ENCODE peak calls at places on chromosome 14, in eight cellular contexts. One of them, this sample, is unnamed.

GRCh38 chr14:62428429-62429203 is 616.6 kb downstream of the KCNH5 start:
- DNase-seq in psoas muscle: no peak
- DNase-seq in A549: no peak
- DNase-seq in cardiac fibroblast: peak; percentile 10
- DNase-seq in heart left ventricle: no peak
- DNase-seq in RWPE1: peak; percentile 38
- DNase-seq in glutamatergic neuron: no peak
- DNase-seq in NB4: no peak
- DNase-seq in this sample: no peak

GRCh38 chr14:32211068-32211404 is 8.0 kb upstream of the RNU6-8 start:
- DNase-seq in psoas muscle: no peak
- DNase-seq in A549: no peak
- DNase-seq in cardiac fibroblast: no peak
- DNase-seq in heart left ventricle: no peak
- DNase-seq in RWPE1: no peak
- DNase-seq in glutamatergic neuron: no peak
- DNase-seq in NB4: no peak
- DNase-seq in this sample: no peak

GRCh38 chr14:30786701-30787100 is 87.7 kb upstream of the COCH start:
- DNase-seq in psoas muscle: no peak
- DNase-seq in A549: no peak
- DNase-seq in cardiac fibroblast: no peak
- DNase-seq in heart left ventricle: no peak
- DNase-seq in RWPE1: no peak
- DNase-seq in glutamatergic neuron: no peak
- DNase-seq in NB4: no peak
- DNase-seq in this sample: no peak

GRCh38 chr14:102591372-102591943 is 991 bp upstream of the RCOR1 start:
- DNase-seq in psoas muscle: peak; percentile 37
- DNase-seq in A549: peak; percentile 40
- DNase-seq in cardiac fibroblast: peak; percentile 48
- DNase-seq in heart left ventricle: peak; percentile 64
- DNase-seq in RWPE1: no peak
- DNase-seq in glutamatergic neuron: peak; percentile 53
- DNase-seq in NB4: no peak
- DNase-seq in this sample: peak; percentile 32

GRCh38 chr14:100376751-100377171 is 53.6 kb downstream of the SLC25A47 start:
- DNase-seq in psoas muscle: no peak
- DNase-seq in A549: peak; percentile 61
- DNase-seq in cardiac fibroblast: peak; percentile 46
- DNase-seq in heart left ventricle: no peak
- DNase-seq in RWPE1: peak; percentile 45
- DNase-seq in glutamatergic neuron: no peak
- DNase-seq in NB4: peak; percentile 25
- DNase-seq in this sample: no peak

GRCh38 chr14:63342381-63342780 is 23.6 kb upstream of the GPHB5 start:
- DNase-seq in psoas muscle: no peak
- DNase-seq in A549: peak; percentile 23
- DNase-seq in cardiac fibroblast: peak; percentile 15
- DNase-seq in heart left ventricle: no peak
- DNase-seq in RWPE1: no peak
- DNase-seq in glutamatergic neuron: no peak
- DNase-seq in NB4: no peak
- DNase-seq in this sample: no peak

GRCh38 chr14:22333408-22334274 is 255.4 kb downstream of the DAD1 start:
- DNase-seq in psoas muscle: no peak
- DNase-seq in A549: peak; percentile 88
- DNase-seq in cardiac fibroblast: peak; percentile 39
- DNase-seq in heart left ventricle: no peak
- DNase-seq in RWPE1: peak; percentile 57
- DNase-seq in glutamatergic neuron: no peak
- DNase-seq in NB4: peak; percentile 32
- DNase-seq in this sample: peak; percentile 57

GRCh38 chr14:74314576-74314975 is 11.8 kb upstream of the ABCD4 start:
- DNase-seq in psoas muscle: no peak
- DNase-seq in A549: no peak
- DNase-seq in cardiac fibroblast: no peak
- DNase-seq in heart left ventricle: no peak
- DNase-seq in RWPE1: no peak
- DNase-seq in glutamatergic neuron: no peak
- DNase-seq in NB4: no peak
- DNase-seq in this sample: no peak

GRCh38 chr14:51520087-51520486 is 131.6 kb upstream of the FRMD6 start:
- DNase-seq in psoas muscle: no peak
- DNase-seq in A549: no peak
- DNase-seq in cardiac fibroblast: no peak
- DNase-seq in heart left ventricle: no peak
- DNase-seq in RWPE1: no peak
- DNase-seq in glutamatergic neuron: no peak
- DNase-seq in NB4: no peak
- DNase-seq in this sample: no peak

GRCh38 chr14:34361504-34362011 is 100.5 kb downstream of the SPTSSA start:
- DNase-seq in psoas muscle: no peak
- DNase-seq in A549: no peak
- DNase-seq in cardiac fibroblast: peak; percentile 69
- DNase-seq in heart left ventricle: no peak
- DNase-seq in RWPE1: no peak
- DNase-seq in glutamatergic neuron: no peak
- DNase-seq in NB4: no peak
- DNase-seq in this sample: no peak

GRCh38 chr14:96602186-96602585 is 100.0 kb downstream of the PAPOLA start:
- DNase-seq in psoas muscle: no peak
- DNase-seq in A549: no peak
- DNase-seq in cardiac fibroblast: no peak
- DNase-seq in heart left ventricle: no peak
- DNase-seq in RWPE1: no peak
- DNase-seq in glutamatergic neuron: no peak
- DNase-seq in NB4: no peak
- DNase-seq in this sample: no peak

GRCh38 chr14:99481745-99482099 is 513 bp downstream of the CCNK start:
- DNase-seq in psoas muscle: no peak
- DNase-seq in A549: peak; percentile 39
- DNase-seq in cardiac fibroblast: peak; percentile 43
- DNase-seq in heart left ventricle: no peak
- DNase-seq in RWPE1: peak; percentile 27
- DNase-seq in glutamatergic neuron: no peak
- DNase-seq in NB4: peak; percentile 49
- DNase-seq in this sample: no peak

GRCh38 chr14:63951025-63951424 is 98.2 kb downstream of the SYNE2 start:
- DNase-seq in psoas muscle: no peak
- DNase-seq in A549: no peak
- DNase-seq in cardiac fibroblast: no peak
- DNase-seq in heart left ventricle: no peak
- DNase-seq in RWPE1: no peak
- DNase-seq in glutamatergic neuron: no peak
- DNase-seq in NB4: no peak
- DNase-seq in this sample: no peak

GRCh38 chr14:92747701-92748258 is 647 bp downstream of the LGMN start:
- DNase-seq in psoas muscle: no peak
- DNase-seq in A549: no peak
- DNase-seq in cardiac fibroblast: no peak
- DNase-seq in heart left ventricle: no peak
- DNase-seq in RWPE1: no peak
- DNase-seq in glutamatergic neuron: no peak
- DNase-seq in NB4: no peak
- DNase-seq in this sample: no peak

DNA sequence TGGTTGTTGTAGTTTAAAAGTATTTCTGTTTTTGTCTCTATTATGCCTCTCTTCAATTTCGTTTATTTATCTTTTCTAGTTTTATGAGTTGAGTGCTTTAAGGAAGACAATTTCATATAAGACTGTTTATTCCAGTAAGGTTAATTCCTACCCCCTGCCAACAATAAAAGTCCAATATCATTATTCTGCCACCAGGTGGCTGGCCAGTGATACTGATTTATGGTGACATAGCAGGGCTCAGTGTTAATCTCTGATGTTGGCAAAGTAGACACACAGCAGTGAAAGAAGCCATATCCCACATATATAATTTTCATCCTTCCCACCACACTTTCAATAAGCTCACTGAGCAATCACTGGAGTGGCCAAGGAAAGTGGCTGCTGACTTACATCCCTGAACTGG is 69.0 kb upstream of the BMP4 start:
- DNase-seq in psoas muscle: no peak
- DNase-seq in A549: peak; percentile 41
- DNase-seq in cardiac fibroblast: peak; percentile 58
- DNase-seq in heart left ventricle: no peak
- DNase-seq in RWPE1: peak; percentile 49
- DNase-seq in glutamatergic neuron: no peak
- DNase-seq in NB4: peak; percentile 4
- DNase-seq in this sample: no peak
- TF ChIP-seq CTCF in psoas muscle: no peak
- TF ChIP-seq CTCF in A549: peak; percentile 42
- TF ChIP-seq CTCF in cardiac fibroblast: peak; percentile 60
- TF ChIP-seq CTCF in heart left ventricle: peak; percentile 43
- TF ChIP-seq CTCF in RWPE1: peak; percentile 12
- TF ChIP-seq CTCF in glutamatergic neuron: no peak
- TF ChIP-seq CTCF in NB4: no peak
- TF ChIP-seq CTCF in this sample: no peak

DNA sequence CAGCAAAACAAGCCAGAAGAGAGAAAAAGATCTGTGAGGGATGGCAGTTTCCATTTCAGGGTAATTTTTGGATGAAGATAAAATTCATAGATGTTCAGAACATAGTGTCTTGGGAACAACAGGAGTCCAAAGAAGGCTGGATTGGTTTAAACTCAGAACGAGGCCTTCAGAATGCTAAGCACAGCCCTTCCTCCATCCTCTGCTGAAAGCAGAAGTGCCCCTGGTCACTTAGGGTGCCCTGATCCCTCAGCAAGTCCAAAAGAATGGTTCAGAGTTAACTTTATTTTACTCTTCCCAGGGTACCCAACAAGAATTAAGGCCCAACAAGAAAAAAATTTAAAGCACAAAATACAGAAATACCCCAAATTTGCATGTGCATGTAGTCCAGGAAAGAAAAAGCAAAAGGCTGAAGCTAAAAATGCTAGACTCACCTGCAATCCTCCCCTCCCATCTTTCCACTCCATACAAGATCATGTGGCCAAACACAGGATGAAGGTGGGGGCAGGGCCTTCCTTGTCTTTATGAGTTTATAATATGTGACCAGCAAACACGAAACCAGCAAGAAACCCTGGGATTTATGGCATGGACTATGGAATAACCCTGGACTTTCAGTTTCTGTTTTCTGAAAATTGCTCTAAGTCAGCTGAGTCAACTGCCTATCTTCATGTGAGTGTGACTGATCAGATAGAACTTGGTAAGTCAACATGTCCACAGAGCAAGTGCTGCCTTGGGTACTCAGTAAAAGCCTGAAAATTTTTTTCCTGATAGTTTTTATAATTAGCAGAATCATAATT is 21.2 kb downstream of the MAX start:
- DNase-seq in psoas muscle: no peak
- DNase-seq in A549: no peak
- DNase-seq in cardiac fibroblast: no peak
- DNase-seq in heart left ventricle: no peak
- DNase-seq in RWPE1: no peak
- DNase-seq in glutamatergic neuron: no peak
- DNase-seq in NB4: no peak
- DNase-seq in this sample: no peak
- TF ChIP-seq CTCF in psoas muscle: no peak
- TF ChIP-seq CTCF in A549: no peak
- TF ChIP-seq CTCF in cardiac fibroblast: no peak
- TF ChIP-seq CTCF in heart left ventricle: no peak
- TF ChIP-seq CTCF in RWPE1: no peak
- TF ChIP-seq CTCF in glutamatergic neuron: no peak
- TF ChIP-seq CTCF in NB4: no peak
- TF ChIP-seq CTCF in this sample: no peak

GRCh38 chr14:78593949-78594348 is 423.8 kb downstream of the NRXN3 start:
- DNase-seq in psoas muscle: peak; percentile 13
- DNase-seq in A549: no peak
- DNase-seq in cardiac fibroblast: no peak
- DNase-seq in heart left ventricle: no peak
- DNase-seq in RWPE1: no peak
- DNase-seq in glutamatergic neuron: no peak
- DNase-seq in NB4: no peak
- DNase-seq in this sample: no peak

GRCh38 chr14:78598046-78598652 is 428.0 kb downstream of the NRXN3 start:
- DNase-seq in psoas muscle: peak; percentile 27
- DNase-seq in A549: peak; percentile 50
- DNase-seq in cardiac fibroblast: peak; percentile 63
- DNase-seq in heart left ventricle: peak; percentile 38
- DNase-seq in RWPE1: peak; percentile 74
- DNase-seq in glutamatergic neuron: peak; percentile 67
- DNase-seq in NB4: peak; percentile 58
- DNase-seq in this sample: peak; percentile 60

GRCh38 chr14:78595797-78596196 is 425.6 kb downstream of the NRXN3 start:
- DNase-seq in psoas muscle: no peak
- DNase-seq in A549: peak; percentile 5
- DNase-seq in cardiac fibroblast: no peak
- DNase-seq in heart left ventricle: no peak
- DNase-seq in RWPE1: no peak
- DNase-seq in glutamatergic neuron: peak; percentile 43
- DNase-seq in NB4: peak; percentile 38
- DNase-seq in this sample: no peak
- TF ChIP-seq CTCF in psoas muscle: peak; percentile 20
- TF ChIP-seq CTCF in A549: no peak
- TF ChIP-seq CTCF in cardiac fibroblast: peak; percentile 26
- TF ChIP-seq CTCF in heart left ventricle: no peak
- TF ChIP-seq CTCF in RWPE1: no peak
- TF ChIP-seq CTCF in glutamatergic neuron: no peak
- TF ChIP-seq CTCF in NB4: peak; percentile 53
- TF ChIP-seq CTCF in this sample: no peak

GRCh38 chr14:43001729-43002128 is 1395.1 kb downstream of the LRFN5 start:
- DNase-seq in psoas muscle: no peak
- DNase-seq in A549: no peak
- DNase-seq in cardiac fibroblast: no peak
- DNase-seq in heart left ventricle: no peak
- DNase-seq in RWPE1: no peak
- DNase-seq in glutamatergic neuron: no peak
- DNase-seq in NB4: no peak
- DNase-seq in this sample: no peak

GRCh38 chr14:43003845-43004244 is 1397.2 kb downstream of the LRFN5 start:
- DNase-seq in psoas muscle: no peak
- DNase-seq in A549: peak; percentile 41
- DNase-seq in cardiac fibroblast: no peak
- DNase-seq in heart left ventricle: no peak
- DNase-seq in RWPE1: no peak
- DNase-seq in glutamatergic neuron: no peak
- DNase-seq in NB4: peak; percentile 3
- DNase-seq in this sample: no peak

DNA sequence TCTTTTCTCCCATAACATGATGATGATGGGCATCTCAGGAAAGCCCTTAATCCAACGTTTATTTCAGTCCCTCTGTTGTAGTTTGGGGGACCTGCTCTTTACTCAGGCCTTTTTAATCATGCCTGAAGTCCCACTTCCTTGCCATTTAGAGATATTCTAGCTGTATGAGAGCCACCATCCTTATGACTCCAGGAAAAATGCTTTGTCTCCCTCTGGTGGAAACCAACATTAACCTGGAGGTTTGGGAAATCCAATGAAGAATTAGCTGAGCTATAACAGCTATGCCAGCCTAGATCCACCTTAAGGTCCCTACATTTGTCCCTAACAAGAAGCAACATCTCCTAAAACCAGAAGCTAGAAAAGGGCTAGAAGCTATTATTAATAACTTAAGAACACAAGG is 1399.1 kb downstream of the LRFN5 start:
- DNase-seq in psoas muscle: no peak
- DNase-seq in A549: no peak
- DNase-seq in cardiac fibroblast: peak; percentile 14
- DNase-seq in heart left ventricle: no peak
- DNase-seq in RWPE1: no peak
- DNase-seq in glutamatergic neuron: no peak
- DNase-seq in NB4: peak; percentile 2
- DNase-seq in this sample: no peak
- TF ChIP-seq CTCF in psoas muscle: no peak
- TF ChIP-seq CTCF in A549: no peak
- TF ChIP-seq CTCF in cardiac fibroblast: no peak
- TF ChIP-seq CTCF in heart left ventricle: no peak
- TF ChIP-seq CTCF in RWPE1: no peak
- TF ChIP-seq CTCF in glutamatergic neuron: no peak
- TF ChIP-seq CTCF in NB4: no peak
- TF ChIP-seq CTCF in this sample: no peak

This sample was measured in pancreas.